ENCODE peak calls at places on chromosomes 6 and 20, in six cellular contexts. P is GM12891, F is iris pigment epithelial cell, H is RKO, G is T-helper 9 cell, Z is EL. E is an unnamed sample.

GRCh38 chr6:148470141-148470540 is 127.5 kb downstream of the SASH1 start:
- DNase-seq in G (no peak), P (no peak), H (no peak), F (no peak), Z (no peak), E (no peak)

GRCh38 chr6:19024737-19025136 is 637.6 kb downstream of the RNF144B start:
- DNase-seq in Z (peak), F (peak), G (no peak), H (peak), P (no peak), E (peak)

GRCh38 chr6:149777624-149778023 is 28.1 kb downstream of the PCMT1 start:
- DNase-seq in P (no peak), G (no peak), F (no peak), Z (no peak), H (no peak), E (no peak)

GRCh38 chr20:21230686-21231085 is 72.4 kb upstream of the XRN2 start:
- DNase-seq in Z (no peak), F (no peak), G (no peak), P (no peak), H (no peak), E (no peak)

GRCh38 chr20:4490595-4491280 is 231.0 kb upstream of the PRND start:
- DNase-seq in Z (peak), G (no peak), F (no peak), H (no peak), P (no peak), E (no peak)

GRCh38 chr6:145034664-145035063 is 700.7 kb downstream of the EPM2A start:
- DNase-seq in Z (peak), H (no peak), G (no peak), P (no peak), F (peak), E (no peak)

GRCh38 chr6:21800948-21801438 is 207.4 kb downstream of the SOX4 start:
- DNase-seq in G (no peak), F (peak), Z (peak), H (no peak), P (no peak), E (no peak)

GRCh38 chr20:45407067-45407745 is 883 bp upstream of the DBNDD2 start:
- DNase-seq in P (no peak), G (no peak), Z (peak), H (peak), F (peak), E (peak)

GRCh38 chr20:14401479-14402138 is 64.2 kb upstream of the FLRT3 start:
- DNase-seq in F (no peak), G (no peak), P (no peak), Z (no peak), H (no peak), E (peak)

GRCh38 chr20:20452254-20452676 is 84.4 kb downstream of the INSM1 start:
- DNase-seq in G (peak), P (peak), F (peak), H (peak), Z (peak), E (peak)

GRCh38 chr6:150417899-150418824 is 49.4 kb downstream of the IYD start:
- DNase-seq in P (peak), G (no peak), H (peak), F (peak), Z (peak), E (peak)

GRCh38 chr6:157879873-157880254 is 56.8 kb downstream of the SNX9 start:
- DNase-seq in H (no peak), F (no peak), Z (no peak), P (no peak), G (no peak), E (peak)

GRCh38 chr6:148925701-148926100 is 178.9 kb downstream of the UST start:
- DNase-seq in F (peak), G (no peak), H (no peak), Z (no peak), P (no peak), E (no peak)

GRCh38 chr20:4459081-4459480 is 262.6 kb upstream of the PRND start:
- DNase-seq in F (no peak), P (no peak), H (no peak), Z (no peak), G (no peak), E (no peak)

GRCh38 chr6:153312633-153313032 is 181.6 kb upstream of the RGS17 start:
- DNase-seq in G (no peak), H (peak), F (peak), Z (peak), P (no peak), E (peak)

GRCh38 chr20:60055740-60056139 is 97.5 kb downstream of the CDH26 start:
- DNase-seq in H (no peak), F (peak), G (peak), P (no peak), Z (peak), E (no peak)

GRCh38 chr6:52063584-52064400 is 23.6 kb downstream of the PKHD1 start:
- DNase-seq in F (peak), G (peak), H (peak), P (peak), Z (peak), E (peak)

GRCh38 chr6:147204060-147204785 is at the start of gene STXBP5:
- DNase-seq in H (peak), P (peak), Z (peak), F (peak), G (peak), E (peak)

GRCh38 chr6:3724451-3725144 is 26.9 kb downstream of the PXDC1 start:
- DNase-seq in F (peak), H (no peak), G (no peak), P (no peak), Z (peak), E (no peak)